ENCODE peak calls at places on chromosomes 11 and 22, in ten cellular contexts. E is lower lobe of right lung, A is brain microvascular endothelial cell, S is adrenal gland, C is transverse colon, Z is ovary, L is PC-3, U is lung, K is kidney epithelial cell, R is tibial artery. O is an unnamed sample. For H3K27me3, the result is how much of the 10 kb centered on the place peaks cover.

GRCh38 chr11:69539416-69540117 is 58.1 kb downstream of the LINC01488 start:
- DNase-seq in E (peak), A (no peak), S (peak), C (peak), Z (no peak), L (no peak), U (peak), K (no peak), R (peak), O (peak)

GRCh38 chr11:32173435-32173834 is 82.6 kb downstream of the RCN1 start:
- DNase-seq in E (peak), A (peak), S (peak), C (peak), Z (peak), L (peak), U (peak), K (peak), R (peak), O (no peak)

GRCh38 chr22:26887916-26888315 is 230.5 kb downstream of the MIAT start:
- DNase-seq in E (no peak), A (no peak), S (no peak), C (no peak), Z (no peak), L (no peak), U (no peak), K (no peak), R (no peak), O (no peak)

GRCh38 chr11:96222102-96222501 is 120.9 kb downstream of the MAML2 start:
- DNase-seq in E (no peak), A (peak), S (no peak), C (no peak), Z (no peak), L (no peak), U (no peak), K (no peak), R (no peak), O (no peak)

GRCh38 chr22:17119481-17120202 is 1.5 kb downstream of the TMEM121B start:
- DNase-seq in E (no peak), A (no peak), S (no peak), C (peak), Z (no peak), L (peak), U (no peak), K (no peak), R (no peak), O (no peak)

GRCh38 chr11:33779849-33780528 is 5.7 kb upstream of the FBXO3 start:
- DNase-seq in E (no peak), A (peak), S (no peak), C (no peak), Z (no peak), L (no peak), U (no peak), K (no peak), R (no peak), O (no peak)

GRCh38 chr11:87295237-87295636 is 257.5 kb downstream of the TMEM135 start:
- DNase-seq in E (no peak), A (no peak), S (no peak), C (no peak), Z (no peak), L (no peak), U (no peak), K (no peak), R (no peak), O (no peak)

GRCh38 chr22:44330727-44331660 is 18.2 kb upstream of the SHISAL1 start:
- DNase-seq in E (no peak), A (no peak), S (no peak), C (no peak), Z (no peak), L (no peak), U (no peak), K (no peak), R (no peak), O (no peak)

GRCh38 chr11:119550330-119550729 is 127.4 kb upstream of the THY1 start:
- DNase-seq in E (no peak), A (no peak), S (no peak), C (no peak), Z (no peak), L (no peak), U (no peak), K (no peak), R (no peak), O (no peak)

GRCh38 chr22:23576681-23577080 is 3.4 kb downstream of the IGLL1 start:
- DNase-seq in E (no peak), A (no peak), S (no peak), C (no peak), Z (no peak), L (no peak), U (no peak), K (no peak), R (no peak), O (no peak)

GRCh38 chr11:125448136-125448535 is 47.9 kb downstream of the FEZ1 start:
- DNase-seq in E (no peak), A (no peak), S (no peak), C (no peak), Z (no peak), L (peak), U (no peak), K (no peak), R (no peak), O (no peak)

GRCh38 chr11:1573847-1574255 is 1.8 kb upstream of the DUSP8 start:
- DNase-seq in E (peak), A (no peak), S (peak), C (peak), Z (no peak), L (peak), U (peak), K (no peak), R (peak), O (no peak)

GRCh38 chr22:46769191-46769675 is 6.8 kb downstream of the TBC1D22A start:
- DNase-seq in E (peak), A (no peak), S (no peak), C (no peak), Z (peak), L (no peak), U (no peak), K (no peak), R (no peak), O (no peak)

GRCh38 chr11:109971184-109971523 is 122.0 kb upstream of the ZC3H12C start:
- DNase-seq in E (no peak), A (peak), S (no peak), C (no peak), Z (no peak), L (peak), U (no peak), K (no peak), R (no peak), O (no peak)

GRCh38 chr11:61138940-61139339 is 22.3 kb downstream of the VPS37C start:
- DNase-seq in E (no peak), A (peak), S (no peak), C (no peak), Z (no peak), L (no peak), U (no peak), K (no peak), R (no peak), O (no peak)

GRCh38 chr11:66743271-66743968 is 14.4 kb upstream of the SPTBN2 start:
- DNase-seq in E (peak), A (no peak), S (peak), C (peak), Z (no peak), L (peak), U (peak), K (no peak), R (no peak), O (no peak)

GRCh38 chr22:49824936-49825335 is 2.7 kb downstream of the BRD1 start:
- DNase-seq in E (peak), A (no peak), S (no peak), C (no peak), Z (no peak), L (no peak), U (no peak), K (no peak), R (no peak), O (no peak)

GRCh38 chr22:49817359-49817758 is 10.3 kb downstream of the BRD1 start:
- DNase-seq in E (peak), A (no peak), S (no peak), C (no peak), Z (no peak), L (no peak), U (no peak), K (no peak), R (no peak), O (no peak)

GRCh38 chr22:49823289-49824045 is 4.2 kb downstream of the BRD1 start:
- DNase-seq in E (peak), A (no peak), S (no peak), C (no peak), Z (no peak), L (no peak), U (no peak), K (no peak), R (no peak), O (no peak)

GRCh38 chr22:49824185-49824925 is 3.3 kb downstream of the BRD1 start:
- DNase-seq in E (peak), A (no peak), S (no peak), C (no peak), Z (no peak), L (no peak), U (no peak), K (no peak), R (no peak), O (no peak)

GRCh38 chr22:49820984-49821383 is 6.7 kb downstream of the BRD1 start:
- DNase-seq in E (peak), A (no peak), S (no peak), C (no peak), Z (no peak), L (no peak), U (no peak), K (no peak), R (no peak), O (no peak)
- TF ChIP-seq CTCF in E (no peak), A (no peak), S (no peak), C (no peak), Z (no peak), L (no peak), U (no peak), K (no peak), R (no peak), O (no peak)

GRCh38 chr11:71283960-71284359 is 31.6 kb upstream of the SHANK2 start:
- DNase-seq in E (peak), A (no peak), S (no peak), C (peak), Z (no peak), L (peak), U (peak), K (no peak), R (no peak), O (peak)

GRCh38 chr11:71279916-71280645 is 27.7 kb upstream of the SHANK2 start:
- DNase-seq in E (no peak), A (no peak), S (no peak), C (no peak), Z (no peak), L (no peak), U (no peak), K (no peak), R (peak), O (peak)

GRCh38 chr11:71284525-71285092 is 32.2 kb upstream of the SHANK2 start:
- DNase-seq in E (no peak), A (no peak), S (no peak), C (peak), Z (no peak), L (peak), U (no peak), K (no peak), R (no peak), O (no peak)

GRCh38 chr11:71282581-71283351 is 30.4 kb upstream of the SHANK2 start:
- DNase-seq in E (no peak), A (no peak), S (no peak), C (peak), Z (no peak), L (peak), U (no peak), K (no peak), R (no peak), O (no peak)

GRCh38 chr11:71281901-71282300 is 29.5 kb upstream of the SHANK2 start:
- DNase-seq in E (no peak), A (no peak), S (no peak), C (no peak), Z (no peak), L (no peak), U (no peak), K (no peak), R (peak), O (peak)
- H3K27me3 ChIP-seq in E (under half), A (under half), S (under half), C (under half), Z (under half), L (under half), U (under half), K (under half), R (under half), O (under half)

DNA sequence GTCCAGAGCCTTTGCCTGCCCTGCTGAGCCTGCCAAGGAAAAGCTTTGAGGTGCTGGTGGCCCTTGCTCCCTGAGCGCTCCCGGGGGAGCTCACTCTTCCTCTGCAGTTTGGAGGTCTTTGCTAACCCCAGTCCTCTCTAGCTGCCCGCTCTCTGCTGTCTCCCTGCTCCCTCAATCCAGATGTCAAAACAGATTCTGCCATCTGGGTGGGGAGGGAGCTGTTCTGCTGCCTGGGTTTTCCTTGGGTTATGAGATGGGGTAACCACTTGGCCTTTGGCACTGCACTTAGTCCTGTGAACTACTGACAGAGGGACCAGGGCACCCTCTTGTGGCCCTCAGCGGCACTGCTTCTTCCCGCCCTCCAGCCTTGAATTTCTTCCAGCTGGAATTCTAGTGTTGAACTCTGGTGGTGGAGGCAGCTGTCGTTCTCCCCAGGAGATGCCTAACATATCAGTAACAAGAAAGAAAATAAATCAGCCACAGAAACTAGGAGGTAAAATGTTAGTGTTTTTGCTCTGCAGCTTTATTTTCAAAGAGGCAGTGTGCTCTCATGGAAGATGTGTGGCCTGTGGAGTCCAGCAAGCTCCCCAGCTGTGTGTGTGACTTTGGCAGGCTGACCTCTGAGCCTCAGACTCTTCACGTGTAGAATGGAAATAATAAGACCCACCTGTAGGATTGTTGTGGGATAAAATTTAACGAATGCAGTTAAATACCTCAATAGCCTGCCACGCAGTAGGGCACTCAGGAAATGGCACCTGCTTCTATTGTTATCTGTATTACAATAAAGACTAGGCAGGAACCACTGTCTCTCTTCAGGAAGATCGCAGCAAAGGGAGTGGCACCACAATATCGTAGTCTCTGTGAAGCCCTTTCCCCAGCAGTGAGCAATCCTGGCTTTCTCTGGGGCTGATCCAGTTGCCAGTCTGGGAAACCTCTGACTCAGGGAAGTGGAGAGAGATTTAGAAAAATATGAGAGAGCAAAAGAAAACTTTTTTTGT is 23.4 kb downstream of the ARFGAP2 start:
- DNase-seq in E (peak), A (peak), S (peak), C (peak), Z (peak), L (peak), U (peak), K (no peak), R (peak), O (peak)
- TF ChIP-seq CTCF in E (peak), A (peak), S (peak), C (peak), Z (peak), L (peak), U (peak), K (peak), R (peak), O (peak)

GRCh38 chr22:22201925-22202343 is 42.7 kb upstream of the VPREB1 start:
- DNase-seq in E (no peak), A (no peak), S (no peak), C (no peak), Z (no peak), L (no peak), U (no peak), K (no peak), R (no peak), O (no peak)
- H3K27me3 ChIP-seq in E (under half), A (under half), S (under half), C (under half), Z (under half), L (under half), U (under half), K (under half), R (under half), O (under half)

DNA sequence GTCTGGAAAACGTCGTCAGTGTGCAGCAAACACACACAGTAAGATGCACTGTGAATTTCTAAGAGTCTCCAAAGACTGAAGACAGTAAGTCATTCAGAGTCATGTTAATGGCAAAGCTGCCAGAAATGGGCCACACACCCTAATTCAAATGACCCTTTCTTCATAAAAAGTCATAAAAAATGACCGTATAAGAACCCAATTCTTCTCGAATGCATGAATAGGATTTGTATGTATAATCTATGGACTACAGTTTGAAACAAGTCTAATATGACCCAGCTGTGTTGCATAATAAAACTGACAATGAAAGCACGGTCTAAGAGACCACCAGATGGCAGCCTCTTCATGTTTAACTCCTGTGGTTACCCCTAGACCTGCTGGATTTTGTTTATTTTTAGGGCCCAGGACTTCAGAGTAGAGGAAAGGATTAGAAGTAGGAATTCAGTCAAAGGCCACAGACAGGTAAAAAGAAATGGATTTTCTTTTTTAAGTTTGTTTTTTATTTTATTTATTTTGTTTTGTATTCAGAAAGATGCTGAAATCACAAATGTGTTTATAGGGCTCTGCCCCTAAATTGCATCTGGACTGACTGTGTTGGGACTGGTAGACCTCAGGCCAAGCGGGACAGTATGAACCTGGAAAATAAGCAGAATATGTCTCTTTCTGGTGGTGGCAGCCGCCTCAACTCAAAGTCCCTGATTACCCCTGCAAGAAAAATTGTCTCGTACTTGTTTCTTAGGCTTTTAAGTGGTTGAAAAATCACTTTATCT is 32.1 kb upstream of the SLC5A12 start:
- DNase-seq in E (no peak), A (peak), S (peak), C (peak), Z (peak), L (peak), U (peak), K (no peak), R (peak), O (no peak)
- TF ChIP-seq CTCF in E (peak), A (peak), S (peak), C (peak), Z (peak), L (peak), U (peak), K (peak), R (peak), O (peak)

GRCh38 chr11:47916361-47916841 is 64.0 kb upstream of the PTPRJ start:
- DNase-seq in E (no peak), A (no peak), S (peak), C (no peak), Z (peak), L (no peak), U (no peak), K (no peak), R (no peak), O (no peak)

GRCh38 chr11:47918882-47919495 is 61.4 kb upstream of the PTPRJ start:
- DNase-seq in E (peak), A (no peak), S (no peak), C (no peak), Z (no peak), L (peak), U (no peak), K (no peak), R (no peak), O (no peak)

GRCh38 chr11:47917643-47918369 is 62.6 kb upstream of the PTPRJ start:
- DNase-seq in E (peak), A (peak), S (peak), C (peak), Z (peak), L (peak), U (peak), K (peak), R (peak), O (peak)

GRCh38 chr11:47915407-47916137 is 64.8 kb upstream of the PTPRJ start:
- DNase-seq in E (no peak), A (no peak), S (no peak), C (peak), Z (peak), L (no peak), U (peak), K (no peak), R (no peak), O (no peak)

DNA sequence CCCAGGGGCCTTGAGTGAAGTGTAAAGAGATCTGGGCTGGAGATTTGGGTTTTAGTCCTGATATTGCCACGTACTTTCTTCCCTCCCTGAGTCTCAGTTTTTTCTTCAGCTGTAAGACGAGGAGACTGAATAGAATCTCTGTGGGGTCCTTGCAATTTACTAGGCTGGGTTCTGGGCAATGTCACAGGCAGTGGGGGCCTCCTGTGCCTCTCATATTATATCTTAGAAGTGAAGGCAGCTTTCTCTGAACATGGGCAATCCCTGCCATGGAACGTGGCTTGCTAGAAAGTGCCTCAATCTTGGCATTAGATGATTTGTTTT is 62.0 kb upstream of the PTPRJ start:
- DNase-seq in E (no peak), A (no peak), S (no peak), C (no peak), Z (no peak), L (no peak), U (no peak), K (no peak), R (no peak), O (no peak)
- H3K27me3 ChIP-seq in E (under half), A (under half), S (under half), C (under half), Z (under half), L (under half), U (under half), K (under half), R (under half), O (under half)

GRCh38 chr22:22461111-22461510 is 47.4 kb downstream of the ZNF280B start:
- DNase-seq in E (no peak), A (no peak), S (no peak), C (no peak), Z (no peak), L (no peak), U (no peak), K (no peak), R (no peak), O (no peak)
- TF ChIP-seq CTCF in E (no peak), A (no peak), S (no peak), C (no peak), Z (no peak), L (no peak), U (no peak), K (no peak), R (no peak), O (no peak)

DNA sequence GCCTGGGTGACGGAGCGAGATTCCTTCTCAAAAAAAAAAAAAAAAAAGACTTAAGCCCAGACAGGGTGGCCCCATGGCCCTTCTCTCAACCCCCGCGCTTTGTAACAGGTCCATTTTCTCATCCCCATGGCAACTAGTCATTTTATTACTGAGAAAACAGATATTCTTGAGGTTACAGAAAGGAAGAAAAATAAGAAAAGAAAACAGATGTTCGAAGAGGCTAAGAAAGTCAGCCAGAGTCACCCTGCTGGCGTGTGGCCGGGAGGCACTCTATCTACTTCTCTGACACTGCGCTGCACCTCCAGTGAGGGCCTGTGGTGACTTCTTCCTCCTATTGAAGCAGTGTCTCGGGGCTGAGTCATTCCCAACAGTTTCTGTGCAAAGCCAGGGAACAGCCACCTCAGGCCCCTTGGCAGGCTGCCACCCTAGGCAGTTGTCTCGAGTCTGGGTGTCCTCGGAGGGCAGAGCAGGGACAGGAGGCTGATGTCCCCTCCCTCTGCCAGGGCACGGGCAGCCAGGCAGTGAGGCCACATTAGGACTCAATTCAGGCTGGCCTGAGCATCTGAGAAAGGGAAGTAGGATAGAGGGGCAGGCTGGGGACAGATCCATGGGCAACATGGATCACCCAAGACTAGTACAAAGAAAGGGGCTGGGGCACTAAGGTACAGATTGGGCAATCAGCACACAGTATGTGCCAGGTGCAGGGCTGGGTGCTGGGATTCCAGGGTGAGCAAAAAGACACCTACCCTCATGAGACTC is 16.4 kb upstream of the SYVN1 start:
- DNase-seq in E (peak), A (peak), S (peak), C (peak), Z (peak), L (peak), U (peak), K (peak), R (peak), O (peak)
- H3K27me3 ChIP-seq in E (under half), A (under half), S (under half), C (under half), Z (under half), L (under half), U (under half), K (under half), R (under half), O (under half)

GRCh38 chr11:14270690-14271542 is 88.1 kb downstream of the RRAS2 start:
- DNase-seq in E (no peak), A (no peak), S (no peak), C (no peak), Z (no peak), L (no peak), U (no peak), K (no peak), R (no peak), O (no peak)
- TF ChIP-seq CTCF in E (no peak), A (no peak), S (no peak), C (no peak), Z (no peak), L (no peak), U (no peak), K (no peak), R (no peak), O (no peak)